ENCODE peak calls at places on chromosome 14, in four cellular contexts. Y, V, M and F are unnamed samples.

GRCh38 chr14:104277416-104278213 is 139.2 kb downstream of the KIF26A start:
- DNase-seq in Y (no peak), V (no peak), M (no peak), F (no peak)

GRCh38 chr14:72776701-72777255 is 117.1 kb downstream of the DPF3 start:
- DNase-seq in Y (no peak), V (no peak), M (no peak), F (no peak)

GRCh38 chr14:76742961-76743360 is 18.3 kb upstream of the VASH1 start:
- DNase-seq in Y (no peak), V (no peak), M (no peak), F (no peak)

GRCh38 chr14:91770185-91770584 is 38.3 kb upstream of the CATSPERB start:
- DNase-seq in Y (no peak), V (no peak), M (no peak), F (no peak)

GRCh38 chr14:100654814-100655795 is 67.9 kb upstream of the BEGAIN start:
- DNase-seq in Y (peak; percentile 51), V (peak; percentile 59), M (no peak), F (no peak)

GRCh38 chr14:21105095-21105494 is 4.2 kb downstream of the TMEM253 start:
- DNase-seq in Y (no peak), V (no peak), M (no peak), F (no peak)

GRCh38 chr14:81066672-81067071 is 111.3 kb downstream of the TSHR start:
- DNase-seq in Y (no peak), V (no peak), M (no peak), F (no peak)

GRCh38 chr14:105859717-105860614 is 333.6 kb downstream of the TMEM121 start:
- DNase-seq in Y (no peak), V (no peak), M (no peak), F (no peak)

GRCh38 chr14:54209501-54210231 is 187.1 kb upstream of the CDKN3 start:
- DNase-seq in Y (peak; percentile 75), V (no peak), M (no peak), F (no peak)